ENCODE peak calls at places on chromosomes 11 and 22, in six cellular contexts. V is mammary epithelial cell, M is heart right ventricle, D is brain microvascular endothelial cell, K is right atrium auricular region, S is choroid plexus epithelial cell. H is an unnamed sample.

GRCh38 chr22:48717076-48717810 is 1110.4 kb downstream of the BRD1 start:
- DNase-seq in V (no peak), M (no peak), D (no peak), K (no peak), S (no peak), H (peak; percentile 44)

GRCh38 chr11:58390551-58391063 is 16.1 kb downstream of the OR5B3 start:
- DNase-seq in V (no peak), M (peak; percentile 4), D (no peak), K (no peak), S (no peak), H (no peak)

GRCh38 chr11:60158666-60159065 is 24.2 kb downstream of the MS4A6A start:
- DNase-seq in V (peak; percentile 54), M (no peak), D (no peak), K (no peak), S (no peak), H (no peak)

GRCh38 chr11:12411806-12412727 is 34.7 kb downstream of the PARVA start:
- DNase-seq in V (peak; percentile 86), M (peak; percentile 57), D (peak; percentile 85), K (no peak), S (peak; percentile 86), H (peak; percentile 86)

GRCh38 chr11:76690736-76691135 is 20.2 kb upstream of the LRRC32 start:
- DNase-seq in V (peak; percentile 68), M (no peak), D (no peak), K (no peak), S (peak; percentile 90), H (peak; percentile 80)

GRCh38 chr11:17287058-17287457 is 10.5 kb downstream of the NUCB2 start:
- DNase-seq in V (no peak), M (no peak), D (no peak), K (no peak), S (no peak), H (no peak)

GRCh38 chr11:119700536-119701346 is 28.3 kb downstream of the NECTIN1 start:
- DNase-seq in V (peak; percentile 78), M (no peak), D (no peak), K (no peak), S (no peak), H (no peak)

GRCh38 chr11:72039108-72039850 is 40.6 kb downstream of the IL18BP start:
- DNase-seq in V (no peak), M (peak; percentile 35), D (no peak), K (no peak), S (peak; percentile 58), H (no peak)

GRCh38 chr11:10287140-10287539 is 6.9 kb downstream of the SBF2 start:
- DNase-seq in V (no peak), M (no peak), D (peak; percentile 18), K (no peak), S (peak; percentile 24), H (no peak)

GRCh38 chr11:6572215-6572614 is 31.2 kb downstream of the RRP8 start:
- DNase-seq in V (peak; percentile 65), M (no peak), D (peak; percentile 42), K (no peak), S (peak; percentile 79), H (peak; percentile 95)

GRCh38 chr11:101336155-101336554 is 206.5 kb upstream of the PGR start:
- DNase-seq in V (no peak), M (no peak), D (no peak), K (no peak), S (no peak), H (no peak)

GRCh38 chr22:38467904-38468760 is at the start of gene KDELR3:
- DNase-seq in V (peak; percentile 81), M (peak; percentile 72), D (peak; percentile 40), K (no peak), S (peak; percentile 67), H (peak; percentile 100)

GRCh38 chr11:45225277-45225676 is 60.9 kb downstream of the SYT13 start:
- DNase-seq in V (no peak), M (no peak), D (no peak), K (no peak), S (no peak), H (no peak)

GRCh38 chr11:34050536-34050935 is 995 bp upstream of the CAPRIN1 start:
- DNase-seq in V (no peak), M (no peak), D (peak; percentile 61), K (no peak), S (peak; percentile 55), H (peak; percentile 90)

GRCh38 chr22:29951675-29952413 is 68.9 kb downstream of the MTMR3 start:
- DNase-seq in V (peak; percentile 30), M (no peak), D (no peak), K (no peak), S (no peak), H (no peak)

GRCh38 chr22:22068025-22068424 is 85.4 kb upstream of the TOP3B start:
- DNase-seq in V (no peak), M (no peak), D (no peak), K (no peak), S (no peak), H (no peak)

GRCh38 chr11:12706531-12707499 is 32.6 kb downstream of the TEAD1 start:
- DNase-seq in V (no peak), M (peak; percentile 30), D (no peak), K (no peak), S (peak; percentile 75), H (no peak)

GRCh38 chr22:43228330-43228729 is 41.4 kb upstream of the TTLL12 start:
- DNase-seq in V (no peak), M (peak; percentile 35), D (peak; percentile 25), K (no peak), S (peak; percentile 61), H (no peak)

GRCh38 chr11:79052539-79052938 is 388.3 kb downstream of the TENM4 start:
- DNase-seq in V (no peak), M (no peak), D (peak; percentile 16), K (no peak), S (peak; percentile 30), H (no peak)

GRCh38 chr22:27149886-27150529 is 492.6 kb downstream of the MIAT start:
- DNase-seq in V (no peak), M (no peak), D (peak; percentile 35), K (no peak), S (peak; percentile 38), H (no peak)
- H3K4me3 ChIP-seq in V (no peak overlapping the region), M (no peak overlapping the region), D (no peak overlapping the region), K (no peak overlapping the region), S (peak overlapping the region; percentile 26), H (peak overlapping the region; percentile 35)

DNA sequence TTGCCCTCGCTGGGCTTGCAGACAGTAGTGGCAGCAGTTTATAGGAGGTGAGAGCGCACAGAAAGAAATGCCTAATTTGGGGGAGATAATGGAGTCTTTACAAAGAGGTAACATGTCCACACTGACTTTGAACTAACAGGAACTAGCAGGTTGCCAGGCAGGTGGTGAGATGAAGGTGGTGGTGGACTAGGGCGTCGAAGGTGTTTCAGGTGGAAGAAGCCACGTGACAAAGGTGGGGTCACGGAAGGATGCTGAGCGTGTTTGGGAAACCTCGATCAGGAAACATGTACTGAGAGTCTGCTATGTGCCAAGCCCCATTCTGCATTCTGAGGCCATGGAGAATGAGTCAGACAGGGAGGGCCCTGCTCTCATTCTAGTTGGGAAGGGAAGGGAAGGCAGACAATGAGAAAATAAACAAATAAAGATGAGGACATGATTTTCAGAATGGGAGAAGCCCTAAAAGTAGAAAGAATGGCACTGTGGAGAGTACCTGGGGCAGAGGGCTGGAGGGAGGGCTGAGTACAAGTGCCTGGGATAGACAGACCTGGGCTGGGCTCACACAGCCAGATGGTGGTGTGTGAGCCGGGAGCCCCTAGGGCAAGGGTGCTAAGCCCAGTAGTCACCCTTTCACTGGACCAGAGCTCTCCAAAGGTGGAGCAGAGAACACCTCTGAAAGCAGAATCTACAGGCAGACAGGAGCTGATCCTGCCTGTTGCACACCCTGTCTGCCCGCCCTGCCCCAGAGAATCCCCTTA is 16.2 kb upstream of the NNMT start:
- DNase-seq in V (peak; percentile 63), M (no peak), D (peak; percentile 11), K (no peak), S (peak; percentile 77), H (peak; percentile 87)
- H3K4me3 ChIP-seq in V (no peak overlapping the region), M (no peak overlapping the region), D (no peak overlapping the region), K (no peak overlapping the region), S (no peak overlapping the region), H (no peak overlapping the region)

GRCh38 chr11:121297872-121298271 is 5.3 kb downstream of the SC5D start:
- DNase-seq in V (no peak), M (no peak), D (no peak), K (no peak), S (no peak), H (no peak)
- H3K4me3 ChIP-seq in V (no peak overlapping the region), M (no peak overlapping the region), D (no peak overlapping the region), K (no peak overlapping the region), S (no peak overlapping the region), H (no peak overlapping the region)

GRCh38 chr22:50260434-50260800 is 1.1 kb downstream of the MAPK12 start:
- DNase-seq in V (no peak), M (no peak), D (no peak), K (no peak), S (no peak), H (peak; percentile 93)
- H3K4me3 ChIP-seq in V (peak overlapping the region; percentile 51), M (peak overlapping the region; percentile 75), D (peak overlapping the region; percentile 62), K (peak overlapping the region; percentile 57), S (peak overlapping the region; percentile 67), H (peak overlapping the region; percentile 74)

GRCh38 chr11:24298126-24298525 is 198.7 kb upstream of the LUZP2 start:
- DNase-seq in V (no peak), M (no peak), D (no peak), K (no peak), S (peak; percentile 15), H (peak; percentile 19)
- H3K4me3 ChIP-seq in V (no peak overlapping the region), M (no peak overlapping the region), D (no peak overlapping the region), K (no peak overlapping the region), S (no peak overlapping the region), H (no peak overlapping the region)

GRCh38 chr11:62882428-62882742 is 1.7 kb downstream of the SLC3A2 start:
- DNase-seq in V (no peak), M (no peak), D (no peak), K (no peak), S (no peak), H (no peak)

GRCh38 chr11:62882811-62883496 is 2.3 kb downstream of the SLC3A2 start:
- DNase-seq in V (no peak), M (no peak), D (no peak), K (no peak), S (no peak), H (peak; percentile 48)

GRCh38 chr11:62888406-62888805 is 7.7 kb downstream of the SLC3A2 start:
- DNase-seq in V (no peak), M (no peak), D (no peak), K (no peak), S (no peak), H (no peak)

GRCh38 chr11:62883677-62884076 is 3.0 kb downstream of the SLC3A2 start:
- DNase-seq in V (no peak), M (no peak), D (no peak), K (no peak), S (no peak), H (peak; percentile 52)

DNA sequence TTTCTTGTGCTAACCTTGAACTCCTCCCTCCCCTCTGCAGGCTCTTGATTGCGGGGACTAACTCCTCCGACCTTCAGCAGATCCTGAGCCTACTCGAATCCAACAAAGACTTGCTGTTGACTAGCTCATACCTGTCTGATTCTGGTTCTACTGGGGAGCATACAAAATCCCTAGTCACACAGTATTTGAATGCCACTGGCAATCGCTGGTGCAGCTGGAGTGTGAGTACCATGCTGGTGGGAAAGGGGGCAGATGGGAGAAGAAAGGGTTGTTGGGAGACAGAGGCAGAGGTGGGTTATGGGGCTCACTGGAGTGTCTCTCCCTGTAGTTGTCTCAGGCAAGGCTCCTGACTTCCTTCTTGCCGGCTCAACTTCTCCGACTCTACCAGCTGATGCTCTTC is 4.4 kb downstream of the SLC3A2 start:
- DNase-seq in V (no peak), M (no peak), D (no peak), K (no peak), S (no peak), H (peak; percentile 32)
- H3K4me3 ChIP-seq in V (peak overlapping the region; percentile 8), M (no peak overlapping the region), D (peak overlapping the region; percentile 6), K (no peak overlapping the region), S (peak overlapping the region; percentile 17), H (no peak overlapping the region)

H was measured in osteoblast.